ENCODE peak calls at places on chromosomes 1 and 21, in eight cellular contexts. One of them, this sample, is unnamed.

GRCh38 chr1:226609836-226610455 is 61.4 kb downstream of the STUM start:
- DNase-seq in psoas muscle: no peak
- DNase-seq in heart right ventricle: no peak
- DNase-seq in heart left ventricle: no peak
- DNase-seq in CD8-positive, alpha-beta T cell: no peak
- DNase-seq in suprapubic skin: no peak
- DNase-seq in CD4-positive, alpha-beta memory T cell: peak; percentile 17
- DNase-seq in esophagus squamous epithelium: no peak
- DNase-seq in this sample: no peak

GRCh38 chr1:228017356-228018124 is 10.7 kb downstream of the WNT3A start:
- DNase-seq in esophagus squamous epithelium: no peak
- DNase-seq in heart right ventricle: no peak
- DNase-seq in heart left ventricle: no peak
- DNase-seq in CD4-positive, alpha-beta memory T cell: no peak
- DNase-seq in CD8-positive, alpha-beta T cell: no peak
- DNase-seq in suprapubic skin: peak; percentile 75
- DNase-seq in psoas muscle: no peak
- DNase-seq in this sample: no peak

GRCh38 chr1:155044812-155045690 is 6.1 kb upstream of the ADAM15 start:
- DNase-seq in heart right ventricle: peak; percentile 85
- DNase-seq in esophagus squamous epithelium: no peak
- DNase-seq in suprapubic skin: no peak
- DNase-seq in CD4-positive, alpha-beta memory T cell: peak; percentile 61
- DNase-seq in psoas muscle: peak; percentile 80
- DNase-seq in CD8-positive, alpha-beta T cell: peak; percentile 49
- DNase-seq in heart left ventricle: peak; percentile 88
- DNase-seq in this sample: peak; percentile 87

GRCh38 chr1:34590211-34590623 is 164.6 kb upstream of the GJB5 start:
- DNase-seq in heart left ventricle: no peak
- DNase-seq in heart right ventricle: no peak
- DNase-seq in CD8-positive, alpha-beta T cell: no peak
- DNase-seq in esophagus squamous epithelium: no peak
- DNase-seq in psoas muscle: no peak
- DNase-seq in CD4-positive, alpha-beta memory T cell: no peak
- DNase-seq in suprapubic skin: no peak
- DNase-seq in this sample: peak; percentile 29

GRCh38 chr1:112975336-112975735 is 19.3 kb upstream of the SLC16A1 start:
- DNase-seq in heart left ventricle: no peak
- DNase-seq in esophagus squamous epithelium: no peak
- DNase-seq in suprapubic skin: no peak
- DNase-seq in psoas muscle: no peak
- DNase-seq in CD4-positive, alpha-beta memory T cell: no peak
- DNase-seq in CD8-positive, alpha-beta T cell: no peak
- DNase-seq in heart right ventricle: no peak
- DNase-seq in this sample: no peak

GRCh38 chr1:217139513-217139912 is 416.3 kb upstream of the ESRRG start:
- DNase-seq in esophagus squamous epithelium: no peak
- DNase-seq in psoas muscle: no peak
- DNase-seq in heart right ventricle: no peak
- DNase-seq in CD4-positive, alpha-beta memory T cell: no peak
- DNase-seq in heart left ventricle: peak; percentile 33
- DNase-seq in suprapubic skin: no peak
- DNase-seq in CD8-positive, alpha-beta T cell: no peak
- DNase-seq in this sample: no peak

GRCh38 chr1:206760590-206760989 is 10.0 kb upstream of the IL19 start:
- DNase-seq in heart right ventricle: no peak
- DNase-seq in esophagus squamous epithelium: no peak
- DNase-seq in heart left ventricle: no peak
- DNase-seq in psoas muscle: no peak
- DNase-seq in suprapubic skin: no peak
- DNase-seq in CD8-positive, alpha-beta T cell: no peak
- DNase-seq in CD4-positive, alpha-beta memory T cell: no peak
- DNase-seq in this sample: no peak

GRCh38 chr21:15495965-15496364 is 233.8 kb upstream of the USP25 start:
- DNase-seq in psoas muscle: no peak
- DNase-seq in heart right ventricle: no peak
- DNase-seq in suprapubic skin: no peak
- DNase-seq in CD4-positive, alpha-beta memory T cell: no peak
- DNase-seq in CD8-positive, alpha-beta T cell: no peak
- DNase-seq in esophagus squamous epithelium: no peak
- DNase-seq in heart left ventricle: no peak
- DNase-seq in this sample: no peak

GRCh38 chr1:110183642-110184167 is 26.4 kb upstream of the KCNC4 start:
- DNase-seq in psoas muscle: no peak
- DNase-seq in CD8-positive, alpha-beta T cell: no peak
- DNase-seq in suprapubic skin: no peak
- DNase-seq in heart right ventricle: no peak
- DNase-seq in heart left ventricle: no peak
- DNase-seq in esophagus squamous epithelium: no peak
- DNase-seq in CD4-positive, alpha-beta memory T cell: no peak
- DNase-seq in this sample: no peak

GRCh38 chr1:10594481-10595050 is 119.8 kb downstream of the PEX14 start:
- DNase-seq in CD8-positive, alpha-beta T cell: no peak
- DNase-seq in heart right ventricle: no peak
- DNase-seq in heart left ventricle: no peak
- DNase-seq in psoas muscle: no peak
- DNase-seq in CD4-positive, alpha-beta memory T cell: no peak
- DNase-seq in suprapubic skin: no peak
- DNase-seq in esophagus squamous epithelium: no peak
- DNase-seq in this sample: no peak

GRCh38 chr1:10599194-10599861 is 124.6 kb downstream of the PEX14 start:
- DNase-seq in psoas muscle: no peak
- DNase-seq in CD4-positive, alpha-beta memory T cell: no peak
- DNase-seq in heart right ventricle: no peak
- DNase-seq in heart left ventricle: no peak
- DNase-seq in suprapubic skin: no peak
- DNase-seq in CD8-positive, alpha-beta T cell: no peak
- DNase-seq in esophagus squamous epithelium: no peak
- DNase-seq in this sample: no peak

GRCh38 chr1:10596780-10597179 is 122.0 kb downstream of the PEX14 start:
- DNase-seq in suprapubic skin: no peak
- DNase-seq in CD8-positive, alpha-beta T cell: no peak
- DNase-seq in esophagus squamous epithelium: no peak
- DNase-seq in heart left ventricle: no peak
- DNase-seq in psoas muscle: no peak
- DNase-seq in heart right ventricle: no peak
- DNase-seq in CD4-positive, alpha-beta memory T cell: no peak
- DNase-seq in this sample: no peak

GRCh38 chr1:10598088-10598712 is 123.5 kb downstream of the PEX14 start:
- DNase-seq in esophagus squamous epithelium: no peak
- DNase-seq in psoas muscle: no peak
- DNase-seq in heart right ventricle: no peak
- DNase-seq in CD8-positive, alpha-beta T cell: no peak
- DNase-seq in CD4-positive, alpha-beta memory T cell: no peak
- DNase-seq in suprapubic skin: no peak
- DNase-seq in heart left ventricle: no peak
- DNase-seq in this sample: no peak

DNA sequence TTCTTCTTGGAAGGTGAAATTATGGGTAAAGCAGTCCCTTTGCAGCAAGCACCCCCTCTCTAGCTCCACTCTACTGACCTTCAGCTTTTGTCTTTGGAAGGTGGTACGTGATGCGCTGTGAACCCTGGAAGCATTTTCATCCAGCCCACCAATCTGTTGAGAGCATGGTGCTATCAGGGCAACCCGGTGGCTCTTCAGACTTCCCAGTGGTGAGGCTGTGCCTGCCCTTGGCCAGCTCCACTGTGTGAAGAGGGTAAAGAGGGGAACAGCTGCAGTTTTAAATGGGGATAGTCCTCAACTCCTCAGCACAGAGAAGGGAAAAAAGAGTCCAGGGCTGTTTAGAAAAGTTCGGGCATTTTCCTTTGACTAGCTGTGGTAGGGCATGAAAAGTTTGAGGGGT is 122.7 kb downstream of the PEX14 start:
- DNase-seq in esophagus squamous epithelium: no peak
- DNase-seq in CD8-positive, alpha-beta T cell: no peak
- DNase-seq in psoas muscle: no peak
- DNase-seq in heart right ventricle: no peak
- DNase-seq in suprapubic skin: no peak
- DNase-seq in CD4-positive, alpha-beta memory T cell: no peak
- DNase-seq in heart left ventricle: no peak
- DNase-seq in this sample: no peak
- H3K4me1 ChIP-seq in esophagus squamous epithelium: no peaks in the 10 kb centered on the region
- H3K4me1 ChIP-seq in CD8-positive, alpha-beta T cell: no peaks in the 10 kb centered on the region
- H3K4me1 ChIP-seq in psoas muscle: no peaks in the 10 kb centered on the region
- H3K4me1 ChIP-seq in heart right ventricle: peaks cover 4% of the 10 kb centered on the region
- H3K4me1 ChIP-seq in suprapubic skin: peaks cover 7% of the 10 kb centered on the region
- H3K4me1 ChIP-seq in CD4-positive, alpha-beta memory T cell: no peaks in the 10 kb centered on the region
- H3K4me1 ChIP-seq in heart left ventricle: peaks cover 15% of the 10 kb centered on the region
- H3K4me1 ChIP-seq in this sample: peaks cover 15% of the 10 kb centered on the region

DNA sequence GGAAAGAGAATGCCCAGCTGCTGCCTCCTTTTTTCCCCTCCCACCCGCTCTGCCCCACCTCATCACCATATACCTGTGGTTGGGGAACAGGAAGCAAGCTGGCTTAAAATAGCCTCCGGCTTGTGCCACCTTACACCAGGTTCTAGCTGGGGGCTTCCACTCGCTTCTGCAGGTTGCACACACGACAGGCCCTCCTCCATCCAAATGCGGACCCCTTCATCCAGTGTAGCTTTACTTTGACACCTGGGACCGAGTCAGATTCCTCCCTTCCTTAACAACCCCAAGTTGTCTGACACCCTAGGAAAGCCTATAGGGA is 14.6 kb downstream of the BLACAT1 start:
- DNase-seq in psoas muscle: no peak
- DNase-seq in heart right ventricle: no peak
- DNase-seq in CD8-positive, alpha-beta T cell: no peak
- DNase-seq in heart left ventricle: no peak
- DNase-seq in esophagus squamous epithelium: no peak
- DNase-seq in CD4-positive, alpha-beta memory T cell: no peak
- DNase-seq in suprapubic skin: no peak
- DNase-seq in this sample: no peak
- H3K4me1 ChIP-seq in psoas muscle: peaks cover 74% of the 10 kb centered on the region
- H3K4me1 ChIP-seq in heart right ventricle: peaks cover 13% of the 10 kb centered on the region
- H3K4me1 ChIP-seq in CD8-positive, alpha-beta T cell: peaks cover 25% of the 10 kb centered on the region
- H3K4me1 ChIP-seq in heart left ventricle: peaks cover 54% of the 10 kb centered on the region
- H3K4me1 ChIP-seq in esophagus squamous epithelium: peaks cover 24% of the 10 kb centered on the region
- H3K4me1 ChIP-seq in CD4-positive, alpha-beta memory T cell: peaks cover 28% of the 10 kb centered on the region
- H3K4me1 ChIP-seq in suprapubic skin: peaks cover 33% of the 10 kb centered on the region
- H3K4me1 ChIP-seq in this sample: no peaks in the 10 kb centered on the region

GRCh38 chr1:91761303-91761721 is 124.6 kb downstream of the TGFBR3 start:
- DNase-seq in suprapubic skin: no peak
- DNase-seq in esophagus squamous epithelium: no peak
- DNase-seq in heart right ventricle: no peak
- DNase-seq in psoas muscle: peak; percentile 57
- DNase-seq in heart left ventricle: no peak
- DNase-seq in CD4-positive, alpha-beta memory T cell: no peak
- DNase-seq in CD8-positive, alpha-beta T cell: no peak
- DNase-seq in this sample: no peak

GRCh38 chr1:91765880-91766443 is 120.0 kb downstream of the TGFBR3 start:
- DNase-seq in heart left ventricle: no peak
- DNase-seq in esophagus squamous epithelium: no peak
- DNase-seq in CD4-positive, alpha-beta memory T cell: no peak
- DNase-seq in CD8-positive, alpha-beta T cell: no peak
- DNase-seq in suprapubic skin: no peak
- DNase-seq in heart right ventricle: no peak
- DNase-seq in psoas muscle: no peak
- DNase-seq in this sample: no peak

GRCh38 chr1:91765293-91765692 is 120.7 kb downstream of the TGFBR3 start:
- DNase-seq in heart right ventricle: no peak
- DNase-seq in esophagus squamous epithelium: no peak
- DNase-seq in CD4-positive, alpha-beta memory T cell: no peak
- DNase-seq in heart left ventricle: no peak
- DNase-seq in psoas muscle: no peak
- DNase-seq in suprapubic skin: no peak
- DNase-seq in CD8-positive, alpha-beta T cell: no peak
- DNase-seq in this sample: no peak

GRCh38 chr1:91764471-91765115 is 121.4 kb downstream of the TGFBR3 start:
- DNase-seq in CD8-positive, alpha-beta T cell: no peak
- DNase-seq in CD4-positive, alpha-beta memory T cell: no peak
- DNase-seq in esophagus squamous epithelium: no peak
- DNase-seq in psoas muscle: no peak
- DNase-seq in heart right ventricle: no peak
- DNase-seq in suprapubic skin: no peak
- DNase-seq in heart left ventricle: no peak
- DNase-seq in this sample: no peak

DNA sequence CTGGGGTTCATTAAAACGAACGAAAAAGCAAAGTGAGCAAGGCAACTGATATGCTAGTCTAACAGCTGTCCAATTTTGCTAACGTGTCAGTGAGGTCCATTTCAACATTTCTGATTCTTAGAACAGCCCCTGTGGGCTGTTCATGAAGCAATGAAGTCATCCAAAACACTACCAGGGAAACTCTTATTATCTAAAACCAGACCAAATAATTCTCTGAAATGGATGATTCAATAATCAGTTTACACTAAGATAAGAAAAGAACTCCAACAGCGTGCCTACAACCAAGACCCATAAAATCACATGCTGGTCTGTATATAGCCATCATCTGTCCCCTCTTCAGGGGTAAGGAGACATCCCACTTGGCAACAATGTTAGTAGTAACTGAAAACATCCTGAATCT is 122.7 kb downstream of the TGFBR3 start:
- DNase-seq in esophagus squamous epithelium: no peak
- DNase-seq in CD4-positive, alpha-beta memory T cell: no peak
- DNase-seq in psoas muscle: no peak
- DNase-seq in heart left ventricle: no peak
- DNase-seq in suprapubic skin: no peak
- DNase-seq in CD8-positive, alpha-beta T cell: no peak
- DNase-seq in heart right ventricle: no peak
- DNase-seq in this sample: no peak
- H3K4me1 ChIP-seq in esophagus squamous epithelium: peaks cover 17% of the 10 kb centered on the region
- H3K4me1 ChIP-seq in CD4-positive, alpha-beta memory T cell: no peaks in the 10 kb centered on the region
- H3K4me1 ChIP-seq in psoas muscle: peaks cover 24% of the 10 kb centered on the region
- H3K4me1 ChIP-seq in heart left ventricle: peaks cover 37% of the 10 kb centered on the region
- H3K4me1 ChIP-seq in suprapubic skin: peaks cover 44% of the 10 kb centered on the region
- H3K4me1 ChIP-seq in CD8-positive, alpha-beta T cell: no peaks in the 10 kb centered on the region
- H3K4me1 ChIP-seq in heart right ventricle: no peaks in the 10 kb centered on the region
- H3K4me1 ChIP-seq in this sample: peaks cover 12% of the 10 kb centered on the region

DNA sequence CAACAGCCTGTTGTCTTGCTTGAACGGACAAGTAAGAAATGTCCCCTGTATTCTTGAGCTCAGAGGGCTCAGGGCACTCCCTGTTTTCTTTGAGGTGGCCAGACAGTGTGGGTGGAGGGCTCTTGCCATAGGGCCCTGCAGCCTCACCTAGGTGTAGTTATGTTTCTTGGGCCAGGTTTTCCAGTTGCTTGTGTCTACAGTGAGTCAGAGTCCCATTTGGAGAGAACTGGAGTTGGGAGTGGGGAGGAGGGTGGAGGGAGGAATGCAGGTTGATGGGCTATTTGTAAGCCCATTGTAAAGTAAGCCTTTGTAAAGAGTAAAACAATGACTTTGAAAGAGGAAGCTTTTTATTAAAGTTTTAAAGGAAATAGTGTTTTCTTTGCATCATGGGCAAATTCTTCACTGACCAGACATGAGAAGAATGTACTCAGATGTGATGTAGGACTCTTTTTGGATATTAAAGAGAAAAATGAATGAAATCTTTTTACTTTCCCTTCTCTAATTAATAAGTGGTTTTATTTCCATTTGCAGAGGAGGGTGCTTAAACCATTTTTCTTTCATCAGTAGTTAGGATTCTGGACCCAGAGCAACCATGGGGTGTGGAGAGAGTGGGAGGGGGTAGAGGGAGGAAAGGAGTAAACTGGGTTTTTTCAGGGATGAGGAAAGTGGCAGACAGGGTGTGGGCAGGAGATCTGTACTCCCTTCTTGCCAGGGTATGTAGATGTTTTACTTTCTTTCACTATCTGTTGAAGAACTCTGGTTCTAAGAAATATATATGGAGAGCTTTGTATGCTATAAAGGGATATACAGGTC is 45.1 kb upstream of the MACF1 start:
- DNase-seq in CD4-positive, alpha-beta memory T cell: no peak
- DNase-seq in esophagus squamous epithelium: no peak
- DNase-seq in heart left ventricle: no peak
- DNase-seq in psoas muscle: no peak
- DNase-seq in suprapubic skin: no peak
- DNase-seq in heart right ventricle: no peak
- DNase-seq in CD8-positive, alpha-beta T cell: no peak
- DNase-seq in this sample: peak; percentile 65
- H3K4me1 ChIP-seq in CD4-positive, alpha-beta memory T cell: no peaks in the 10 kb centered on the region
- H3K4me1 ChIP-seq in esophagus squamous epithelium: peaks cover 34% of the 10 kb centered on the region
- H3K4me1 ChIP-seq in heart left ventricle: peaks cover 60% of the 10 kb centered on the region
- H3K4me1 ChIP-seq in psoas muscle: peaks cover 47% of the 10 kb centered on the region
- H3K4me1 ChIP-seq in suprapubic skin: peaks cover 51% of the 10 kb centered on the region
- H3K4me1 ChIP-seq in heart right ventricle: peaks cover 15% of the 10 kb centered on the region
- H3K4me1 ChIP-seq in CD8-positive, alpha-beta T cell: no peaks in the 10 kb centered on the region
- H3K4me1 ChIP-seq in this sample: peaks cover 24% of the 10 kb centered on the region

This sample was measured in lung.